ENCODE peak calls at places on chromosomes 6 and 20, in six cellular contexts. One of them, this sample, is unnamed.

GRCh38 chr6:17536586-17536985 is 63.5 kb upstream of the FAM8A1 start:
- DNase-seq in foreskin fibroblast: no peak
- DNase-seq in colonic mucosa: no peak
- DNase-seq in heart right ventricle: no peak
- DNase-seq in sigmoid colon: no peak
- DNase-seq in fibroblast of pulmonary artery: no peak
- DNase-seq in this sample: no peak

GRCh38 chr20:11195899-11196558 is 522.2 kb upstream of the JAG1 start:
- DNase-seq in foreskin fibroblast: peak
- DNase-seq in colonic mucosa: no peak
- DNase-seq in heart right ventricle: peak
- DNase-seq in sigmoid colon: no peak
- DNase-seq in fibroblast of pulmonary artery: peak
- DNase-seq in this sample: no peak

GRCh38 chr20:6053064-6053775 is 640 bp downstream of the LRRN4 start:
- DNase-seq in foreskin fibroblast: no peak
- DNase-seq in colonic mucosa: no peak
- DNase-seq in heart right ventricle: no peak
- DNase-seq in sigmoid colon: no peak
- DNase-seq in fibroblast of pulmonary artery: no peak
- DNase-seq in this sample: no peak

GRCh38 chr20:31418307-31418706 is 12.3 kb upstream of the DEFB121 start:
- DNase-seq in foreskin fibroblast: no peak
- DNase-seq in colonic mucosa: no peak
- DNase-seq in heart right ventricle: no peak
- DNase-seq in sigmoid colon: no peak
- DNase-seq in fibroblast of pulmonary artery: no peak
- DNase-seq in this sample: no peak

GRCh38 chr6:35725721-35726438 is 11.0 kb upstream of the ARMC12 start:
- DNase-seq in foreskin fibroblast: peak
- DNase-seq in colonic mucosa: peak
- DNase-seq in heart right ventricle: peak
- DNase-seq in sigmoid colon: peak
- DNase-seq in fibroblast of pulmonary artery: peak
- DNase-seq in this sample: peak

GRCh38 chr6:96743496-96743895 is 93.8 kb downstream of the GPR63 start:
- DNase-seq in foreskin fibroblast: no peak
- DNase-seq in colonic mucosa: no peak
- DNase-seq in heart right ventricle: no peak
- DNase-seq in sigmoid colon: no peak
- DNase-seq in fibroblast of pulmonary artery: no peak
- DNase-seq in this sample: no peak

GRCh38 chr6:143333749-143334520 is 116.6 kb downstream of the ADAT2 start:
- DNase-seq in foreskin fibroblast: no peak
- DNase-seq in colonic mucosa: no peak
- DNase-seq in heart right ventricle: no peak
- DNase-seq in sigmoid colon: no peak
- DNase-seq in fibroblast of pulmonary artery: no peak
- DNase-seq in this sample: no peak

GRCh38 chr20:46995561-46996142 is 101.0 kb downstream of the EYA2 start:
- DNase-seq in foreskin fibroblast: no peak
- DNase-seq in colonic mucosa: no peak
- DNase-seq in heart right ventricle: no peak
- DNase-seq in sigmoid colon: no peak
- DNase-seq in fibroblast of pulmonary artery: no peak
- DNase-seq in this sample: no peak

GRCh38 chr6:136956590-136957573 is 34.8 kb downstream of the SLC35D3 start:
- DNase-seq in foreskin fibroblast: no peak
- DNase-seq in colonic mucosa: no peak
- DNase-seq in heart right ventricle: no peak
- DNase-seq in sigmoid colon: no peak
- DNase-seq in fibroblast of pulmonary artery: no peak
- DNase-seq in this sample: no peak

GRCh38 chr20:40980828-40981310 is 47.8 kb upstream of the TOP1 start:
- DNase-seq in foreskin fibroblast: no peak
- DNase-seq in colonic mucosa: no peak
- DNase-seq in heart right ventricle: no peak
- DNase-seq in sigmoid colon: peak
- DNase-seq in fibroblast of pulmonary artery: no peak
- DNase-seq in this sample: no peak

GRCh38 chr6:81820979-81821378 is 68.5 kb upstream of the TENT5A start:
- DNase-seq in foreskin fibroblast: no peak
- DNase-seq in colonic mucosa: no peak
- DNase-seq in heart right ventricle: no peak
- DNase-seq in sigmoid colon: no peak
- DNase-seq in fibroblast of pulmonary artery: no peak
- DNase-seq in this sample: no peak

GRCh38 chr6:105509506-105510331 is 106.8 kb upstream of the PREP start:
- DNase-seq in foreskin fibroblast: peak
- DNase-seq in colonic mucosa: no peak
- DNase-seq in heart right ventricle: peak
- DNase-seq in sigmoid colon: no peak
- DNase-seq in fibroblast of pulmonary artery: no peak
- DNase-seq in this sample: peak

GRCh38 chr6:122548281-122548680 is 61.9 kb upstream of the PKIB start:
- DNase-seq in foreskin fibroblast: no peak
- DNase-seq in colonic mucosa: no peak
- DNase-seq in heart right ventricle: no peak
- DNase-seq in sigmoid colon: no peak
- DNase-seq in fibroblast of pulmonary artery: no peak
- DNase-seq in this sample: no peak

GRCh38 chr6:111894272-111894671 is 21.0 kb upstream of the FYN start:
- DNase-seq in foreskin fibroblast: peak
- DNase-seq in colonic mucosa: no peak
- DNase-seq in heart right ventricle: no peak
- DNase-seq in sigmoid colon: no peak
- DNase-seq in fibroblast of pulmonary artery: peak
- DNase-seq in this sample: peak

GRCh38 chr6:17101422-17102257 is at the start of gene STMND1:
- DNase-seq in foreskin fibroblast: peak
- DNase-seq in colonic mucosa: peak
- DNase-seq in heart right ventricle: no peak
- DNase-seq in sigmoid colon: peak
- DNase-seq in fibroblast of pulmonary artery: peak
- DNase-seq in this sample: peak

GRCh38 chr6:17907467-17908229 is 79.8 kb downstream of the KIF13A start:
- DNase-seq in foreskin fibroblast: peak
- DNase-seq in colonic mucosa: peak
- DNase-seq in heart right ventricle: peak
- DNase-seq in sigmoid colon: peak
- DNase-seq in fibroblast of pulmonary artery: peak
- DNase-seq in this sample: peak

GRCh38 chr6:169752074-169752623 is 727 bp downstream of the ERMARD start:
- DNase-seq in foreskin fibroblast: peak
- DNase-seq in colonic mucosa: peak
- DNase-seq in heart right ventricle: no peak
- DNase-seq in sigmoid colon: no peak
- DNase-seq in fibroblast of pulmonary artery: no peak
- DNase-seq in this sample: no peak

GRCh38 chr6:75171581-75172360 is 34.1 kb downstream of the COL12A1 start:
- DNase-seq in foreskin fibroblast: no peak
- DNase-seq in colonic mucosa: no peak
- DNase-seq in heart right ventricle: no peak
- DNase-seq in sigmoid colon: no peak
- DNase-seq in fibroblast of pulmonary artery: peak
- DNase-seq in this sample: peak

GRCh38 chr20:45993197-45993951 is 15.3 kb upstream of the MMP9 start:
- DNase-seq in foreskin fibroblast: peak
- DNase-seq in colonic mucosa: peak
- DNase-seq in heart right ventricle: no peak
- DNase-seq in sigmoid colon: peak
- DNase-seq in fibroblast of pulmonary artery: peak
- DNase-seq in this sample: peak

GRCh38 chr6:82917346-82918064 is 148.1 kb downstream of the UBE3D start:
- DNase-seq in foreskin fibroblast: no peak
- DNase-seq in colonic mucosa: no peak
- DNase-seq in heart right ventricle: no peak
- DNase-seq in sigmoid colon: no peak
- DNase-seq in fibroblast of pulmonary artery: no peak
- DNase-seq in this sample: no peak

GRCh38 chr6:112883095-112883494 is 536.0 kb downstream of the RFPL4B start:
- DNase-seq in foreskin fibroblast: peak
- DNase-seq in colonic mucosa: no peak
- DNase-seq in heart right ventricle: no peak
- DNase-seq in sigmoid colon: no peak
- DNase-seq in fibroblast of pulmonary artery: no peak
- DNase-seq in this sample: no peak

GRCh38 chr6:148969679-148970078 is 222.8 kb downstream of the UST start:
- DNase-seq in foreskin fibroblast: no peak
- DNase-seq in colonic mucosa: no peak
- DNase-seq in heart right ventricle: peak
- DNase-seq in sigmoid colon: peak
- DNase-seq in fibroblast of pulmonary artery: no peak
- DNase-seq in this sample: peak

GRCh38 chr20:53613748-53614147 is 20.1 kb upstream of the ZNF217 start:
- DNase-seq in foreskin fibroblast: peak
- DNase-seq in colonic mucosa: no peak
- DNase-seq in heart right ventricle: no peak
- DNase-seq in sigmoid colon: no peak
- DNase-seq in fibroblast of pulmonary artery: no peak
- DNase-seq in this sample: peak

GRCh38 chr20:53608071-53608455 is 14.4 kb upstream of the ZNF217 start:
- DNase-seq in foreskin fibroblast: no peak
- DNase-seq in colonic mucosa: no peak
- DNase-seq in heart right ventricle: no peak
- DNase-seq in sigmoid colon: no peak
- DNase-seq in fibroblast of pulmonary artery: no peak
- DNase-seq in this sample: no peak

GRCh38 chr20:53608456-53609413 is 15.1 kb upstream of the ZNF217 start:
- DNase-seq in foreskin fibroblast: no peak
- DNase-seq in colonic mucosa: peak
- DNase-seq in heart right ventricle: peak
- DNase-seq in sigmoid colon: no peak
- DNase-seq in fibroblast of pulmonary artery: no peak
- DNase-seq in this sample: peak

GRCh38 chr20:53609501-53610445 is 16.1 kb upstream of the ZNF217 start:
- DNase-seq in foreskin fibroblast: peak
- DNase-seq in colonic mucosa: peak
- DNase-seq in heart right ventricle: no peak
- DNase-seq in sigmoid colon: peak
- DNase-seq in fibroblast of pulmonary artery: no peak
- DNase-seq in this sample: peak

GRCh38 chr20:53611449-53611894 is 17.8 kb upstream of the ZNF217 start:
- DNase-seq in foreskin fibroblast: peak
- DNase-seq in colonic mucosa: no peak
- DNase-seq in heart right ventricle: peak
- DNase-seq in sigmoid colon: peak
- DNase-seq in fibroblast of pulmonary artery: peak
- DNase-seq in this sample: peak
- TF ChIP-seq CTCF in foreskin fibroblast: no peak
- TF ChIP-seq CTCF in colonic mucosa: no peak
- TF ChIP-seq CTCF in heart right ventricle: no peak
- TF ChIP-seq CTCF in sigmoid colon: no peak
- TF ChIP-seq CTCF in fibroblast of pulmonary artery: no peak
- TF ChIP-seq CTCF in this sample: no peak

DNA sequence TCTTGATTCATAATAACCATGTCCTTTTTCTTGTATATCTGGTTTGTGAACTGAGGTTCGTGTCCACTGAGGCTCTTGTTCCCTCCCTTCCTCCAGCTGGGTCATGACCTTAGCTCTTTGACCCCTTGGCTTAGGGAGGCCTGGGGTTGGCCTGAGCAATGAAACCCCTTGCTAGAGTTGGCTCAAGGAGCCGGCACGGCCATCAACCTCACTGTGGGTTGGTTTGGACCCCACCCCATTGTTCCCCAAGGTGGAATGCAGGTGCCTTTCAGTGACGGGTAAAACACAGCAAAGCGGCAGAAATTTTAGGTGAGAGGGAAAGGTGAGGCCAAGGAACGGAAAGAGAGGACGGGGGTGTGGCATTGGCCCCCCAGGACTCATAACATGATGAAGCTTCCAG is 44.5 kb upstream of the PHACTR3 start:
- DNase-seq in foreskin fibroblast: no peak
- DNase-seq in colonic mucosa: no peak
- DNase-seq in heart right ventricle: no peak
- DNase-seq in sigmoid colon: no peak
- DNase-seq in fibroblast of pulmonary artery: no peak
- DNase-seq in this sample: no peak
- H3K4me3 ChIP-seq in foreskin fibroblast: no peak
- H3K4me3 ChIP-seq in colonic mucosa: no peak
- H3K4me3 ChIP-seq in heart right ventricle: no peak
- H3K4me3 ChIP-seq in sigmoid colon: no peak
- H3K4me3 ChIP-seq in fibroblast of pulmonary artery: no peak
- H3K4me3 ChIP-seq in this sample: no peak

DNA sequence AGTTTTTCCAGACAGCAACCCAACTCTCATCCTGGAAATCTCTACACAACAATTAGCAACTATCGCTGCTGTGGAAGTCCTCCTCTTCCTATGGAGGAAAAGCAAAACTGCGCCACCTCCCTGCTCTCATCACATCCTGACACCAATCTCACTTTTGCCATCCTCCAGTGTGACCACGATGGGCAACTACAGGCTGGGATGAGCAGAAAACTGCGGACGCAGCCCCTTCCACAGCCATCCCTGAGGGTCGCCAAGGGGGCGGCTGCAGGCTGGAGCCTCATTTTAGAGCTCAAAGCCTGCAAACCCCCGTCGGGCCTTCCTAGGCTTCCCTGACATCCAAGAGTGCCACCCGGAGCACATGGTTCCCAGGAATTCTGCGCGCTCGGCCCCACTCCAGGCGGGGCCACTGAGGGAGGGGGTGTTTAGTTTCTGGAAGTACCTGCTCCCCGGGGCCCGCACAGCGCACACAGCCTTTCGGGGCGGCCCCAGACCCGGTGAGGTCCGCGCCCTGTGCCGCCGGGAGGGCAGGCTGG is 1.2 kb downstream of the TCFL5 start:
- DNase-seq in foreskin fibroblast: peak
- DNase-seq in colonic mucosa: no peak
- DNase-seq in heart right ventricle: no peak
- DNase-seq in sigmoid colon: no peak
- DNase-seq in fibroblast of pulmonary artery: peak
- DNase-seq in this sample: peak
- TF ChIP-seq CTCF in foreskin fibroblast: no peak
- TF ChIP-seq CTCF in colonic mucosa: no peak
- TF ChIP-seq CTCF in heart right ventricle: no peak
- TF ChIP-seq CTCF in sigmoid colon: no peak
- TF ChIP-seq CTCF in fibroblast of pulmonary artery: peak
- TF ChIP-seq CTCF in this sample: peak

GRCh38 chr20:63421094-63421692 is 51.3 kb downstream of the KCNQ2 start:
- DNase-seq in foreskin fibroblast: no peak
- DNase-seq in colonic mucosa: no peak
- DNase-seq in heart right ventricle: no peak
- DNase-seq in sigmoid colon: no peak
- DNase-seq in fibroblast of pulmonary artery: no peak
- DNase-seq in this sample: no peak
- H3K4me3 ChIP-seq in foreskin fibroblast: no peak
- H3K4me3 ChIP-seq in colonic mucosa: no peak
- H3K4me3 ChIP-seq in heart right ventricle: no peak
- H3K4me3 ChIP-seq in sigmoid colon: no peak
- H3K4me3 ChIP-seq in fibroblast of pulmonary artery: no peak
- H3K4me3 ChIP-seq in this sample: no peak

GRCh38 chr6:157218371-157219198 is 104.7 kb downstream of the TMEM242 start:
- DNase-seq in foreskin fibroblast: no peak
- DNase-seq in colonic mucosa: peak
- DNase-seq in heart right ventricle: no peak
- DNase-seq in sigmoid colon: no peak
- DNase-seq in fibroblast of pulmonary artery: no peak
- DNase-seq in this sample: no peak
- TF ChIP-seq CTCF in foreskin fibroblast: no peak
- TF ChIP-seq CTCF in colonic mucosa: no peak
- TF ChIP-seq CTCF in heart right ventricle: no peak
- TF ChIP-seq CTCF in sigmoid colon: no peak
- TF ChIP-seq CTCF in fibroblast of pulmonary artery: no peak
- TF ChIP-seq CTCF in this sample: no peak

GRCh38 chr6:44266347-44266746 is 996 bp upstream of the NFKBIE start:
- DNase-seq in foreskin fibroblast: no peak
- DNase-seq in colonic mucosa: no peak
- DNase-seq in heart right ventricle: no peak
- DNase-seq in sigmoid colon: no peak
- DNase-seq in fibroblast of pulmonary artery: no peak
- DNase-seq in this sample: no peak
- H3K4me3 ChIP-seq in foreskin fibroblast: no peak
- H3K4me3 ChIP-seq in colonic mucosa: no peak
- H3K4me3 ChIP-seq in heart right ventricle: no peak
- H3K4me3 ChIP-seq in sigmoid colon: no peak
- H3K4me3 ChIP-seq in fibroblast of pulmonary artery: no peak
- H3K4me3 ChIP-seq in this sample: no peak